ENCODE peak calls at places on chromosomes 13 and 19, in nine cellular contexts. M is cardiac muscle cell, K is body of pancreas, J is astrocyte of the spinal cord, X is heart right ventricle, D is tibial nerve, B is fibroblast of mammary gland, R is cardiac fibroblast, V is A549. P is an unnamed sample.

GRCh38 chr19:3599776-3600183 is 6.9 kb downstream of the TBXA2R start:
- DNase-seq in M (no peak), K (no peak), J (no peak), X (peak), D (no peak), B (no peak), R (no peak), V (no peak), P (no peak)

GRCh38 chr13:24097064-24097463 is 63.5 kb upstream of the SPATA13 start:
- DNase-seq in M (no peak), K (no peak), J (peak), X (no peak), D (no peak), B (peak), R (peak), V (peak), P (no peak)

GRCh38 chr19:5934779-5935472 is 20.9 kb downstream of the CAPS start:
- DNase-seq in M (no peak), K (no peak), J (peak), X (no peak), D (no peak), B (peak), R (peak), V (no peak), P (no peak)

GRCh38 chr13:94708971-94709614 is 3.3 kb downstream of the SOX21 start:
- DNase-seq in M (no peak), K (no peak), J (peak), X (no peak), D (no peak), B (no peak), R (no peak), V (no peak), P (no peak)

GRCh38 chr19:4933528-4933927 is 24.2 kb downstream of the UHRF1 start:
- DNase-seq in M (no peak), K (no peak), J (peak), X (no peak), D (peak), B (peak), R (no peak), V (no peak), P (no peak)

GRCh38 chr19:37973666-37974065 is 66.7 kb downstream of the SIPA1L3 start:
- DNase-seq in M (no peak), K (no peak), J (no peak), X (no peak), D (no peak), B (no peak), R (no peak), V (no peak), P (no peak)

GRCh38 chr13:98175823-98176222 is 1.2 kb downstream of the RNF113B start:
- DNase-seq in M (no peak), K (no peak), J (no peak), X (no peak), D (no peak), B (no peak), R (no peak), V (no peak), P (no peak)

GRCh38 chr13:99312493-99312883 is 5.3 kb upstream of the GPR183 start:
- DNase-seq in M (no peak), K (peak), J (peak), X (peak), D (peak), B (peak), R (peak), V (no peak), P (peak)

GRCh38 chr19:35041548-35042055 is at the start of gene HPN:
- DNase-seq in M (peak), K (peak), J (no peak), X (no peak), D (no peak), B (no peak), R (no peak), V (no peak), P (no peak)

GRCh38 chr13:42495751-42496150 is 78.2 kb upstream of the TNFSF11 start:
- DNase-seq in M (no peak), K (no peak), J (no peak), X (no peak), D (no peak), B (no peak), R (no peak), V (no peak), P (no peak)

GRCh38 chr19:27794444-27795042 is 1418.4 kb downstream of the UQCRFS1 start:
- DNase-seq in M (peak), K (peak), J (peak), X (peak), D (no peak), B (peak), R (peak), V (no peak), P (no peak)

GRCh38 chr13:58712191-58712590 is 1080.6 kb downstream of the PCDH17 start:
- DNase-seq in M (no peak), K (no peak), J (no peak), X (no peak), D (no peak), B (no peak), R (no peak), V (peak), P (no peak)

GRCh38 chr19:57778358-57778757 is 8.9 kb downstream of the ZNF586 start:
- DNase-seq in M (no peak), K (no peak), J (no peak), X (no peak), D (no peak), B (no peak), R (no peak), V (no peak), P (no peak)

GRCh38 chr19:51889934-51890333 is 2.2 kb upstream of the ZNF577 start:
- DNase-seq in M (no peak), K (no peak), J (no peak), X (no peak), D (no peak), B (no peak), R (no peak), V (no peak), P (no peak)

GRCh38 chr13:104580931-104581330 is 1514.7 kb upstream of the SLC10A2 start:
- DNase-seq in M (no peak), K (no peak), J (no peak), X (no peak), D (no peak), B (no peak), R (no peak), V (no peak), P (no peak)

GRCh38 chr19:10104665-10105221 is 1.4 kb upstream of the PPAN start:
- DNase-seq in M (no peak), K (no peak), J (no peak), X (no peak), D (no peak), B (no peak), R (no peak), V (no peak), P (no peak)

GRCh38 chr13:38223093-38223492 is 126.6 kb upstream of the UFM1 start:
- DNase-seq in M (peak), K (no peak), J (peak), X (no peak), D (no peak), B (peak), R (peak), V (no peak), P (no peak)

GRCh38 chr19:16133818-16134217 is 9.7 kb upstream of the HSH2D start:
- DNase-seq in M (no peak), K (no peak), J (no peak), X (no peak), D (no peak), B (peak), R (no peak), V (no peak), P (no peak)

GRCh38 chr13:24802074-24802473 is 38.1 kb downstream of the RNF17 start:
- DNase-seq in M (no peak), K (no peak), J (no peak), X (no peak), D (no peak), B (peak), R (no peak), V (peak), P (no peak)

GRCh38 chr13:32650705-32651311 is 64.6 kb downstream of the PDS5B start:
- DNase-seq in M (peak), K (peak), J (peak), X (no peak), D (peak), B (peak), R (peak), V (peak), P (peak)

GRCh38 chr13:113915786-113916329 is 52.0 kb upstream of the GAS6 start:
- DNase-seq in M (no peak), K (no peak), J (no peak), X (no peak), D (no peak), B (no peak), R (no peak), V (no peak), P (peak)

GRCh38 chr19:35963514-35963913 is 27.3 kb downstream of the LRFN3 start:
- DNase-seq in M (peak), K (peak), J (peak), X (no peak), D (no peak), B (peak), R (peak), V (peak), P (no peak)

GRCh38 chr19:11578342-11579142 is 1.1 kb upstream of the ACP5 start:
- DNase-seq in M (peak), K (peak), J (no peak), X (peak), D (no peak), B (no peak), R (peak), V (no peak), P (no peak)

GRCh38 chr13:30581582-30581981 is 36.1 kb upstream of the USPL1 start:
- DNase-seq in M (peak), K (no peak), J (no peak), X (no peak), D (no peak), B (peak), R (peak), V (peak), P (no peak)

GRCh38 chr19:2528543-2529173 is 52.7 kb downstream of the GADD45B start:
- DNase-seq in M (no peak), K (no peak), J (no peak), X (no peak), D (no peak), B (peak), R (no peak), V (no peak), P (no peak)

GRCh38 chr13:100735494-100735893 is 60.9 kb upstream of the TMTC4 start:
- DNase-seq in M (no peak), K (no peak), J (no peak), X (no peak), D (no peak), B (no peak), R (no peak), V (no peak), P (no peak)

GRCh38 chr13:110444226-110444653 is 117.3 kb downstream of the RAB20 start:
- DNase-seq in M (no peak), K (no peak), J (peak), X (no peak), D (no peak), B (peak), R (peak), V (no peak), P (no peak)
- TF ChIP-seq CTCF in M (peak), K (no peak), J (peak), X (peak), D (no peak), B (peak), R (peak), V (no peak), P (no peak)

GRCh38 chr19:1258707-1259205 is 10.4 kb downstream of the MIDN start:
- DNase-seq in M (no peak), K (no peak), J (no peak), X (no peak), D (no peak), B (no peak), R (no peak), V (peak), P (no peak)

GRCh38 chr19:1261512-1261862 is 7.6 kb upstream of the CIRBP start:
- DNase-seq in M (no peak), K (no peak), J (no peak), X (no peak), D (no peak), B (no peak), R (no peak), V (peak), P (peak)

GRCh38 chr19:1259206-1259872 is 9.8 kb upstream of the CIRBP start:
- DNase-seq in M (no peak), K (peak), J (peak), X (peak), D (peak), B (peak), R (peak), V (peak), P (peak)

GRCh38 chr19:1260749-1261511 is 8.2 kb upstream of the CIRBP start:
- DNase-seq in M (peak), K (peak), J (peak), X (peak), D (peak), B (peak), R (peak), V (peak), P (peak)

DNA sequence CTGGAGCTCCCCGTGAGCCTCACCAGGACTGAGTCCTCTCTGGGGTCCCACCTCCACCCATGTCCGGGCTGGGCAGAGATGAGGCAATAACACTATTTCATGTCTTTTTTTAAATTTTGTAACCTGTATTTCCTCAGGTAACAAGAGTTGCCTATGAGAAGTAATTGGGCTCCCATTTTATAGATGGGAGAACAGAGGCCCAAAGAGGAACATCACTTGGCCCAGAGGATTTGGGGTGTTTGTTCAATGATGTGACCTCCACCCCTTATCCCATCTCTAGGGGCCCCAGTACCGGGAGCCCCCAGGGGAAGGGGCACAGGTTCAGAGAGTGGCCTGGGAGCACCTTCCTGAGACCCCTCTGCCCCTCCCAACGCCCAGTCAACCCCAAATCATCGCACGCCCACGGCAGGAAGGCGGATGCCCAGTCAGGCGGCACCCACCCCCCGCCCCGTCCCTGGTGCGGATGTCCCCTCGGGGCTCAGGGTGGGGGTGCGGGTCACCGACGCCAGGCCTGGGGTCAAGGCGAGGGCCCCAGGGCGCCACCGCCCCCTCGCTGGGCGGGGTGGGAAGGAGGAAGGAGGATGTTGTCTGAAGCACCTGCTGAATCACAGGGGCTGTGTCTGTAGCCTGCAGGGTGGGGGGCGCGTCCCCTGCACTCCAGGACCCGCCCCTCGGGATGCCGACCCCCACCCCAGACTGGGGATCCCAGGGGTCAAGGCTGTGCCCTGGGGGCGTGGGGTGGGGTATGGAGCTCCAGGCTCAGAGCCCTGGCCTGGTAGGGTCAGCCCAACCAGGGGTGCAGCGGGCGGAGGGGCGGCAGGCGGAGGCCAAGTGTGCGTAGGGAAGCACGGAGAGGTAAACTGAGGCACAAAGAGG is 9.0 kb upstream of the CIRBP start:
- DNase-seq in M (no peak), K (peak), J (no peak), X (no peak), D (no peak), B (no peak), R (no peak), V (peak), P (peak)
- H3K4me3 ChIP-seq in M (peak), K (no peak), J (peak), X (peak), D (peak), B (no peak), R (no peak), V (peak), P (no peak)

GRCh38 chr19:49515767-49516166 is 3.3 kb downstream of the FCGRT start:
- DNase-seq in M (no peak), K (no peak), J (no peak), X (peak), D (no peak), B (peak), R (peak), V (no peak), P (peak)
- TF ChIP-seq CTCF in M (no peak), K (no peak), J (no peak), X (no peak), D (no peak), B (no peak), R (no peak), V (no peak), P (no peak)

GRCh38 chr19:40797166-40797962 is 1.6 kb upstream of the EGLN2 start:
- DNase-seq in M (no peak), K (no peak), J (no peak), X (no peak), D (no peak), B (no peak), R (no peak), V (no peak), P (no peak)
- H3K4me3 ChIP-seq in M (no peak), K (no peak), J (no peak), X (no peak), D (no peak), B (no peak), R (no peak), V (peak), P (no peak)

DNA sequence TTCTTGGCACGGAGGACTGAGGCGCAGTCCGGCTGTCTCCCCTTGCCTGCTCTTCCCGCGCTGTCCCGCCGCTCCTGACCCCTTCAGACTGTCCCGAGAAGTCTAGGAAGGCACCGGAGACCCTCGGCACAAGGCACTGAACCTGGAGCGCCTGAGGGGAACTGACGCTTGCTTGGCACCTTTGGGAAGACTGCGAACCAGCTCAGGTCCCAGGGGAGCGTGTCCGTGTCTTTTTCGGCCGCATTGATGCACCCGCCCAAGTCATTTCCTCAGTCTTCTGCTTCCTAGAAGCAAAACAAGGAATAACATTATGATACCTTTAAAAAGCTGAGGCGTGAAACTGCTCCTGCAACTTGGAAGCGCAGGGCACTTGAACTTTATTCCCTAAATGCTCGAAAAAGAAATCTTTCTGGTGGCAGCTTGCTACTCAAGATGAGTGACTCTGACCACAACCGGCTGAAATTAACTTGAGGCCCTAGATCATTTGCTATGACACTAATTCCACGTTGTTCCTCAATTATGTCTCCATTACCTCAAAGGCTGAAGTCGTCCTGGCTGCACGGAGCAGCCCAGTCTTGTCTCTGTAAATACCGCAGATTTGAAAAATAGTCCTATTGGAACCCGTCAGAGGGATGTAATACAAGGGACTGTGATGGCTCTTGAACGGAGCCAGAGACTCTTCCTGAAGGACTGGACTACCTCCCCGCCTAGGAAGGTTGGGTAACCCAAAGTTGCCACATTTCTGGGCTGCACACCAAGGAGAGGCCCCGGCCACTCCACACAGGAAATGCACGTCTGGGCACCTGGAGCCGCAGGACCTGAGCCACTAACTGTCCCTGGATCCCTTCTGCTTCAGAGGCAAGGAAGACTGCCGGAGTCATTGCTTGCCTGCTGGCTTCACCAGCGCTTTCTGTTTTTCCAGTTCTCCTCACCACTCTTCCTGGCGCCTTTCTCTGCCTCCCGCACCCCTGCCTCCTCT is 947 bp upstream of the FLT1 start:
- DNase-seq in M (no peak), K (no peak), J (no peak), X (no peak), D (no peak), B (no peak), R (no peak), V (no peak), P (no peak)
- TF ChIP-seq CTCF in M (no peak), K (no peak), J (no peak), X (no peak), D (no peak), B (no peak), R (no peak), V (no peak), P (no peak)

P was measured in lower leg skin.